ENCODE peak calls at places on chromosomes 11 and 22, in six cellular contexts. One of them, this sample, is unnamed.

GRCh38 chr11:44624761-44625221 is 59.3 kb downstream of the CD82 start:
- DNase-seq in upper lobe of right lung: peak
- DNase-seq in MCF 10A: no peak
- DNase-seq in GM13976: peak
- DNase-seq in Panc1: no peak
- DNase-seq in cardiac muscle cell: no peak
- DNase-seq in this sample: no peak

GRCh38 chr11:101563166-101563565 is 20.6 kb downstream of the TRPC6 start:
- DNase-seq in GM13976: no peak
- DNase-seq in upper lobe of right lung: no peak
- DNase-seq in cardiac muscle cell: no peak
- DNase-seq in MCF 10A: no peak
- DNase-seq in Panc1: no peak
- DNase-seq in this sample: no peak

GRCh38 chr11:46951864-46952263 is 15.3 kb downstream of the CSTPP1 start:
- DNase-seq in MCF 10A: no peak
- DNase-seq in Panc1: no peak
- DNase-seq in cardiac muscle cell: no peak
- DNase-seq in upper lobe of right lung: no peak
- DNase-seq in GM13976: no peak
- DNase-seq in this sample: no peak

GRCh38 chr11:67482275-67482735 is 521 bp upstream of the AIP start:
- DNase-seq in Panc1: no peak
- DNase-seq in cardiac muscle cell: no peak
- DNase-seq in MCF 10A: no peak
- DNase-seq in GM13976: no peak
- DNase-seq in upper lobe of right lung: no peak
- DNase-seq in this sample: no peak

GRCh38 chr11:75268626-75269366 is 28.2 kb downstream of the TPBGL start:
- DNase-seq in MCF 10A: no peak
- DNase-seq in upper lobe of right lung: peak
- DNase-seq in Panc1: no peak
- DNase-seq in cardiac muscle cell: no peak
- DNase-seq in GM13976: no peak
- DNase-seq in this sample: peak

GRCh38 chr22:36397767-36398093 is 10.0 kb upstream of the MYH9 start:
- DNase-seq in Panc1: no peak
- DNase-seq in MCF 10A: no peak
- DNase-seq in GM13976: no peak
- DNase-seq in cardiac muscle cell: no peak
- DNase-seq in upper lobe of right lung: no peak
- DNase-seq in this sample: no peak

GRCh38 chr11:72238040-72238450 is 5.9 kb downstream of the PHOX2A start:
- DNase-seq in MCF 10A: peak
- DNase-seq in cardiac muscle cell: peak
- DNase-seq in Panc1: peak
- DNase-seq in upper lobe of right lung: peak
- DNase-seq in GM13976: peak
- DNase-seq in this sample: peak

GRCh38 chr22:22745225-22746060 is 101.0 kb downstream of the GGTLC2 start:
- DNase-seq in upper lobe of right lung: no peak
- DNase-seq in Panc1: no peak
- DNase-seq in MCF 10A: peak
- DNase-seq in GM13976: peak
- DNase-seq in cardiac muscle cell: peak
- DNase-seq in this sample: peak

GRCh38 chr22:43319661-43320486 is 23.3 kb downstream of the SCUBE1 start:
- DNase-seq in MCF 10A: no peak
- DNase-seq in GM13976: no peak
- DNase-seq in cardiac muscle cell: no peak
- DNase-seq in Panc1: no peak
- DNase-seq in upper lobe of right lung: no peak
- DNase-seq in this sample: peak

GRCh38 chr11:96607890-96608558 is 218.2 kb downstream of the JRKL start:
- DNase-seq in GM13976: no peak
- DNase-seq in MCF 10A: no peak
- DNase-seq in Panc1: no peak
- DNase-seq in cardiac muscle cell: peak
- DNase-seq in upper lobe of right lung: no peak
- DNase-seq in this sample: no peak

GRCh38 chr22:21078916-21079315 is 33.2 kb downstream of the LRRC74B start:
- DNase-seq in upper lobe of right lung: no peak
- DNase-seq in cardiac muscle cell: no peak
- DNase-seq in Panc1: no peak
- DNase-seq in MCF 10A: no peak
- DNase-seq in GM13976: no peak
- DNase-seq in this sample: no peak

GRCh38 chr11:76185931-76186401 is 20.3 kb downstream of the WNT11 start:
- DNase-seq in Panc1: no peak
- DNase-seq in cardiac muscle cell: peak
- DNase-seq in MCF 10A: no peak
- DNase-seq in upper lobe of right lung: peak
- DNase-seq in GM13976: no peak
- DNase-seq in this sample: peak

GRCh38 chr11:108483163-108483562 is 15.0 kb downstream of the POGLUT3 start:
- DNase-seq in cardiac muscle cell: no peak
- DNase-seq in GM13976: no peak
- DNase-seq in Panc1: no peak
- DNase-seq in MCF 10A: peak
- DNase-seq in upper lobe of right lung: no peak
- DNase-seq in this sample: no peak

GRCh38 chr22:37178350-37179125 is 9.5 kb downstream of the C1QTNF6 start:
- DNase-seq in MCF 10A: peak
- DNase-seq in cardiac muscle cell: peak
- DNase-seq in upper lobe of right lung: peak
- DNase-seq in GM13976: no peak
- DNase-seq in Panc1: no peak
- DNase-seq in this sample: no peak

GRCh38 chr11:62122076-62122475 is 1.7 kb upstream of the INCENP start:
- DNase-seq in MCF 10A: no peak
- DNase-seq in upper lobe of right lung: no peak
- DNase-seq in cardiac muscle cell: no peak
- DNase-seq in Panc1: no peak
- DNase-seq in GM13976: no peak
- DNase-seq in this sample: no peak
- TF ChIP-seq CTCF in MCF 10A: no peak
- TF ChIP-seq CTCF in upper lobe of right lung: no peak
- TF ChIP-seq CTCF in cardiac muscle cell: peak
- TF ChIP-seq CTCF in Panc1: peak
- TF ChIP-seq CTCF in GM13976: no peak
- TF ChIP-seq CTCF in this sample: no peak

GRCh38 chr11:7514099-7514725 is 413 bp downstream of the PPFIBP2 start:
- DNase-seq in GM13976: no peak
- DNase-seq in MCF 10A: no peak
- DNase-seq in Panc1: no peak
- DNase-seq in cardiac muscle cell: no peak
- DNase-seq in upper lobe of right lung: no peak
- DNase-seq in this sample: peak
- TF ChIP-seq CTCF in GM13976: no peak
- TF ChIP-seq CTCF in MCF 10A: no peak
- TF ChIP-seq CTCF in Panc1: no peak
- TF ChIP-seq CTCF in cardiac muscle cell: no peak
- TF ChIP-seq CTCF in upper lobe of right lung: no peak
- TF ChIP-seq CTCF in this sample: no peak

DNA sequence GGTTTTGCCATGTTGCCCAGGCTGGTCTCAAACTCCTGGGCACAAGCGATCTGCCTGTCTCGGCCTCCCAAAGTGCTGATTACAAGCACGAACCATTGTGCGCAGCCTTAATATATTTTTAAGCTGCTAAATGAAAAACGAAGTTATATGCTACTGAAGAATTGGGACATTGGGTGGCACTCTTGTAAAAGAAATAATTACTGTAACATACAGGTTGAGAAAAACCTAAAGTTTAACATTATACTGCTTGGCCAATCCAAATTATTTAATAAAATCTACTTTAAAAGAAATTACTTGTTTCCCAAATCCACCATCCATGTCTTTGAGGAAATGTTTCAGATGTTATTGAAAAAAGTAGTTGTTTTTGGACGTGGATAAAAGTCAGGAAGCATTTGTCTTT is 37.9 kb upstream of the ARHGAP32 start:
- DNase-seq in Panc1: peak
- DNase-seq in upper lobe of right lung: no peak
- DNase-seq in MCF 10A: no peak
- DNase-seq in GM13976: no peak
- DNase-seq in cardiac muscle cell: peak
- DNase-seq in this sample: no peak
- TF ChIP-seq CTCF in Panc1: peak
- TF ChIP-seq CTCF in upper lobe of right lung: peak
- TF ChIP-seq CTCF in MCF 10A: peak
- TF ChIP-seq CTCF in GM13976: no peak
- TF ChIP-seq CTCF in cardiac muscle cell: no peak
- TF ChIP-seq CTCF in this sample: no peak

GRCh38 chr11:123163621-123164020 is 31.4 kb downstream of the CLMP start:
- DNase-seq in upper lobe of right lung: no peak
- DNase-seq in Panc1: no peak
- DNase-seq in cardiac muscle cell: no peak
- DNase-seq in MCF 10A: no peak
- DNase-seq in GM13976: no peak
- DNase-seq in this sample: no peak
- TF ChIP-seq CTCF in upper lobe of right lung: no peak
- TF ChIP-seq CTCF in Panc1: peak
- TF ChIP-seq CTCF in cardiac muscle cell: peak
- TF ChIP-seq CTCF in MCF 10A: no peak
- TF ChIP-seq CTCF in GM13976: no peak
- TF ChIP-seq CTCF in this sample: no peak

GRCh38 chr22:27844256-27844655 is 42.7 kb upstream of the MN1 start:
- DNase-seq in GM13976: no peak
- DNase-seq in cardiac muscle cell: no peak
- DNase-seq in Panc1: no peak
- DNase-seq in MCF 10A: no peak
- DNase-seq in upper lobe of right lung: no peak
- DNase-seq in this sample: no peak

GRCh38 chr22:27844656-27845602 is 43.4 kb upstream of the MN1 start:
- DNase-seq in Panc1: no peak
- DNase-seq in MCF 10A: no peak
- DNase-seq in GM13976: no peak
- DNase-seq in cardiac muscle cell: no peak
- DNase-seq in upper lobe of right lung: no peak
- DNase-seq in this sample: no peak

GRCh38 chr22:27846248-27846760 is 44.7 kb upstream of the MN1 start:
- DNase-seq in GM13976: no peak
- DNase-seq in cardiac muscle cell: no peak
- DNase-seq in upper lobe of right lung: peak
- DNase-seq in Panc1: no peak
- DNase-seq in MCF 10A: no peak
- DNase-seq in this sample: no peak

GRCh38 chr22:27846910-27847309 is 45.4 kb upstream of the MN1 start:
- DNase-seq in MCF 10A: no peak
- DNase-seq in Panc1: no peak
- DNase-seq in cardiac muscle cell: no peak
- DNase-seq in upper lobe of right lung: no peak
- DNase-seq in GM13976: no peak
- DNase-seq in this sample: no peak

DNA sequence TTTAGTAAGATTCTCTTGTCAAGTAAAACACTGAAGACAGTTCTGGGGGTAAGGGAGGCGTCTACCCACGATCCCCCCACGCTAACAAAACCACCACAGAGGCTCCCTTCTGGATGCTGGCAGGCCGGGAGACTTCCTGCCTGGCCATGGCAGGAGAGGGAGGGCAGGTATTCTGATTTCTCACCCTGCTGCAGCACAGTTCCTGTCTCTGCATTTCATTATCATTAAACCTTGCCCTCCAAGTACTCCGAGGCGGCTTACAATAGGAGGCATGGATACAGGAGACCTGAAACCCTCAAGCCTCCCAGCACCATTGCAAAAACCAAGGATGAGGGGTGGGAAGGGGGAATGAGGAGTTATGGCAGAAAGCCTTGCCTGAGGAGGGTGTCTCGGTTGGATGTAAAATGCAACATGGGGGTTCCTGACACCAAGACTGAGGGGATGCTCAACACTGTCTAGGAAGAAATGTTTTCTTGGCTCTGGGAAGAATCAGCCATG is 44.1 kb upstream of the MN1 start:
- DNase-seq in MCF 10A: no peak
- DNase-seq in Panc1: no peak
- DNase-seq in GM13976: no peak
- DNase-seq in cardiac muscle cell: no peak
- DNase-seq in upper lobe of right lung: no peak
- DNase-seq in this sample: no peak
- TF ChIP-seq CTCF in MCF 10A: no peak
- TF ChIP-seq CTCF in Panc1: no peak
- TF ChIP-seq CTCF in GM13976: no peak
- TF ChIP-seq CTCF in cardiac muscle cell: no peak
- TF ChIP-seq CTCF in upper lobe of right lung: no peak
- TF ChIP-seq CTCF in this sample: no peak

DNA sequence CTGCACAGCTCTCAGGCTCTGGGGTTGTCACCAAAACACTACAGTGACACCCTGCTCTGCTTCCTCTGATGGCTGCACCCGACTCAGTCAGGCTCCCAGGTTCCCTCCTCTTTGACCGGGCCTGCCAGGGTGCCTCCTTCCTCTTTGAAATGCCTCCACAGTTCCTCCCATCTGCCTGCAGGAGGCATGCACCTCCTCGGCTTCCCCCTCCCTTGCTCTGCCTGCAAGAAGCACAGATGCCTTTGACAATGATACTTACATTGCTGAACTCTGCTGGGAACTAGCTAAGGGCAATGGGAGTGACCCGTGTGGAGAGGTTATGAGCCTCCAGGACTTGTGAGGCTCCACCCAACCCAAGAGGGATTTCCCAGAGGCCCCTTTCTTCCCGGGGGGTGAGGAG is 674.1 kb downstream of the OPCML start:
- DNase-seq in GM13976: no peak
- DNase-seq in MCF 10A: peak
- DNase-seq in upper lobe of right lung: no peak
- DNase-seq in Panc1: no peak
- DNase-seq in cardiac muscle cell: peak
- DNase-seq in this sample: peak
- TF ChIP-seq CTCF in GM13976: no peak
- TF ChIP-seq CTCF in MCF 10A: no peak
- TF ChIP-seq CTCF in upper lobe of right lung: no peak
- TF ChIP-seq CTCF in Panc1: no peak
- TF ChIP-seq CTCF in cardiac muscle cell: peak
- TF ChIP-seq CTCF in this sample: no peak

GRCh38 chr11:73929388-73929787 is 21.4 kb upstream of the DNAJB13 start:
- DNase-seq in MCF 10A: no peak
- DNase-seq in GM13976: no peak
- DNase-seq in upper lobe of right lung: no peak
- DNase-seq in cardiac muscle cell: no peak
- DNase-seq in Panc1: no peak
- DNase-seq in this sample: no peak

GRCh38 chr11:73931951-73932350 is 18.9 kb upstream of the DNAJB13 start:
- DNase-seq in Panc1: no peak
- DNase-seq in upper lobe of right lung: no peak
- DNase-seq in MCF 10A: no peak
- DNase-seq in cardiac muscle cell: no peak
- DNase-seq in GM13976: no peak
- DNase-seq in this sample: no peak

DNA sequence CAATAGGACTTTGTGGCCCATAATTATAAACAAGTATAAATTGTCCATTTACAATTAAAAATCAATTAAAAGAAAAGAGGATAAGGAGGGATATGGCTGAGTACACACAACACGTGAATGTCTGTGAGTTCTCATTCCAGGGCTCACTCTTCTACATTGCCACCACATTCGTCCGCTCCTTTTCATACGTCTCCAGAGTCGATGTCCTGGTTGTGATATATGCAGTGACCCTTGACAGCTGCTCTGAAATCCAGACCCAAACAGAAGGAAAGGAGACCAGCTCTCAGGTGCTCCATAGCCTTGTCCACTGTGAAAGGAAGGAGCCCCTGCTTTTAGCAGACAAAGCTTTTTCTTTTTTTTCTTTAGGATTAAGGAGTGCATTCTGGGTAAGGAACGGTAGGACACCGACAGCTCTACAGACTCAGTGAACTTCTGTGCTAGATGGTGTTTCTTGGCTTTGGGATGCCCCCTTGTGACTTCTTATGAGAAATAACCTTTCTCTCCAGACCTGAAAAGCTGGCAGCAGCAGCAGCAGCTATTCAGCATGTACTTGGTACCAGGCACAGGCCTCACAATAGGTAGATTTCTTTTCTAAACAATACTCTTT is 19.7 kb upstream of the DNAJB13 start:
- DNase-seq in cardiac muscle cell: peak
- DNase-seq in Panc1: peak
- DNase-seq in MCF 10A: peak
- DNase-seq in upper lobe of right lung: no peak
- DNase-seq in GM13976: peak
- DNase-seq in this sample: no peak
- TF ChIP-seq CTCF in cardiac muscle cell: peak
- TF ChIP-seq CTCF in Panc1: peak
- TF ChIP-seq CTCF in MCF 10A: peak
- TF ChIP-seq CTCF in upper lobe of right lung: peak
- TF ChIP-seq CTCF in GM13976: no peak
- TF ChIP-seq CTCF in this sample: peak

This sample was measured in glutamatergic neuron.